ENCODE peak calls at places on chromosome 20, in five cellular contexts. E, N, Y, L and B are unnamed samples.
A peak's percentile ranks its signal among the peaks of the same experiment; 100 is the strongest.

GRCh38 chr20:5354871-5355270 is 38.1 kb upstream of the PROKR2 start:
- DNase-seq in N (no peak), Y (no peak), L (no peak), E (no peak), B (no peak)

GRCh38 chr20:51350941-51351631 is 191.4 kb downstream of the NFATC2 start:
- DNase-seq in Y (no peak), L (no peak), N (no peak), E (peak; percentile 43), B (no peak)

GRCh38 chr20:3158968-3159431 is 665 bp downstream of the FASTKD5 start:
- DNase-seq in L (no peak), Y (no peak), N (no peak), E (no peak), B (no peak)

GRCh38 chr20:2283706-2284423 is 11.9 kb upstream of the TGM3 start:
- DNase-seq in Y (no peak), N (no peak), E (peak; percentile 88), L (peak; percentile 52), B (no peak)

GRCh38 chr20:51789434-51789833 is 12.9 kb downstream of the SALL4 start:
- DNase-seq in N (no peak), Y (no peak), L (no peak), E (no peak), B (no peak)

GRCh38 chr20:15257071-15257470 is 919.7 kb upstream of the FLRT3 start:
- DNase-seq in N (no peak), E (no peak), L (no peak), Y (no peak), B (no peak)

GRCh38 chr20:10674684-10675455 is 1.1 kb upstream of the JAG1 start:
- DNase-seq in Y (peak; percentile 59), N (peak; percentile 59), L (peak; percentile 85), E (peak; percentile 60), B (peak; percentile 82)

GRCh38 chr20:19115581-19115980 is 96.9 kb upstream of the SLC24A3 start:
- DNase-seq in L (no peak), E (no peak), Y (no peak), N (no peak), B (no peak)

GRCh38 chr20:20663841-20664240 is 48.6 kb downstream of the RALGAPA2 start:
- DNase-seq in E (no peak), N (no peak), Y (no peak), L (no peak), B (no peak)

GRCh38 chr20:62122659-62123449 is 579 bp downstream of the LSM14B start:
- DNase-seq in L (peak; percentile 54), E (no peak), N (no peak), Y (peak; percentile 48), B (peak; percentile 43)

GRCh38 chr20:41249371-41249770 is 68.2 kb downstream of the ZHX3 start:
- DNase-seq in E (peak; percentile 88), N (peak; percentile 47), Y (no peak), L (peak; percentile 47), B (peak; percentile 90)

GRCh38 chr20:51265366-51265765 is 242.5 kb upstream of the KCNG1 start:
- DNase-seq in E (no peak), L (no peak), N (no peak), Y (no peak), B (no peak)

GRCh38 chr20:37559312-37560027 is 31.8 kb upstream of the BLCAP start:
- DNase-seq in L (no peak), Y (no peak), E (no peak), N (no peak), B (no peak)

GRCh38 chr20:16020971-16021370 is 552.3 kb downstream of the KIF16B start:
- DNase-seq in Y (no peak), L (no peak), N (no peak), E (peak; percentile 78), B (no peak)

GRCh38 chr20:10020937-10021336 is 13.8 kb upstream of the ANKEF1 start:
- DNase-seq in N (no peak), Y (no peak), L (no peak), E (no peak), B (no peak)

GRCh38 chr20:23141450-23142161 is 55.5 kb upstream of the CD93 start:
- DNase-seq in N (no peak), Y (no peak), L (peak; percentile 4), E (no peak), B (no peak)

GRCh38 chr20:4076671-4077070 is 61.3 kb upstream of the RNF24 start:
- DNase-seq in L (peak; percentile 60), N (no peak), Y (no peak), E (no peak), B (peak; percentile 46)

GRCh38 chr20:3681931-3682820 is at the start of gene ADAM33:
- DNase-seq in L (peak; percentile 36), N (peak; percentile 44), Y (no peak), E (no peak), B (peak; percentile 84)